ENCODE peak calls at places on chromosomes 2 and 18, in seven cellular contexts. M, U, K, D, B, X and F are unnamed samples.

GRCh38 chr2:168626610-168627009 is 170.5 kb downstream of the CERS6 start:
- DNase-seq in M (no peak), U (no peak), K (no peak), D (no peak), B (peak), X (no peak), F (no peak)

GRCh38 chr2:170141865-170142264 is 36.1 kb upstream of the MYO3B start:
- DNase-seq in M (no peak), U (no peak), K (no peak), D (no peak), B (no peak), X (no peak), F (no peak)

GRCh38 chr18:8754995-8755955 is 49.9 kb downstream of the MTCL1 start:
- DNase-seq in M (no peak), U (no peak), K (peak), D (no peak), B (no peak), X (no peak), F (no peak)

GRCh38 chr2:202990501-202990900 is 24.2 kb upstream of the NBEAL1 start:
- DNase-seq in M (no peak), U (no peak), K (no peak), D (no peak), B (no peak), X (no peak), F (no peak)

GRCh38 chr2:229601396-229601795 is 113.0 kb downstream of the DNER start:
- DNase-seq in M (no peak), U (no peak), K (peak), D (no peak), B (no peak), X (no peak), F (no peak)

GRCh38 chr2:143452817-143453462 is 323.7 kb downstream of the ARHGAP15 start:
- DNase-seq in M (no peak), U (no peak), K (no peak), D (no peak), B (no peak), X (no peak), F (no peak)

GRCh38 chr2:42054657-42055430 is 7.0 kb downstream of the PKDCC start:
- DNase-seq in M (no peak), U (no peak), K (no peak), D (no peak), B (peak), X (no peak), F (no peak)

GRCh38 chr2:145682536-145683157 is 1162.7 kb upstream of the ZEB2 start:
- DNase-seq in M (no peak), U (no peak), K (peak), D (no peak), B (peak), X (no peak), F (no peak)

GRCh38 chr18:3340015-3340681 is 78.2 kb downstream of the MYL12B start:
- DNase-seq in M (no peak), U (no peak), K (peak), D (no peak), B (peak), X (no peak), F (no peak)

GRCh38 chr2:20198796-20199361 is 26.1 kb downstream of the SDC1 start:
- DNase-seq in M (no peak), U (peak), K (no peak), D (no peak), B (no peak), X (no peak), F (no peak)

GRCh38 chr2:69514406-69514805 is 77.2 kb upstream of the NFU1 start:
- DNase-seq in M (no peak), U (no peak), K (peak), D (no peak), B (peak), X (no peak), F (no peak)

GRCh38 chr2:73374243-73374642 is 11.4 kb upstream of the ALMS1 start:
- DNase-seq in M (no peak), U (no peak), K (no peak), D (no peak), B (no peak), X (no peak), F (no peak)

GRCh38 chr18:8063733-8064132 is 496.6 kb downstream of the PTPRM start:
- DNase-seq in M (no peak), U (no peak), K (no peak), D (no peak), B (peak), X (no peak), F (no peak)

GRCh38 chr2:100179806-100180205 is 37.4 kb upstream of the AFF3 start:
- DNase-seq in M (no peak), U (no peak), K (no peak), D (no peak), B (no peak), X (no peak), F (no peak)

GRCh38 chr18:56043691-56044090 is 455.7 kb upstream of the TCF4 start:
- DNase-seq in M (no peak), U (no peak), K (peak), D (no peak), B (peak), X (no peak), F (peak)

GRCh38 chr2:56185582-56186046 is 1.8 kb downstream of the CCDC85A start:
- DNase-seq in M (peak), U (peak), K (peak), D (no peak), B (peak), X (peak), F (no peak)

GRCh38 chr2:212892193-212892592 is 259.2 kb downstream of the IKZF2 start:
- DNase-seq in M (no peak), U (no peak), K (peak), D (no peak), B (peak), X (no peak), F (no peak)

GRCh38 chr2:32833709-32834108 is 113.0 kb upstream of the LTBP1 start:
- DNase-seq in M (no peak), U (no peak), K (no peak), D (no peak), B (no peak), X (no peak), F (no peak)

GRCh38 chr2:127576433-127577207 is 41.1 kb downstream of the MYO7B start:
- DNase-seq in M (peak), U (no peak), K (peak), D (no peak), B (peak), X (peak), F (no peak)

GRCh38 chr2:36780231-36780808 is 83.8 kb downstream of the VIT start:
- DNase-seq in M (no peak), U (peak), K (peak), D (peak), B (peak), X (no peak), F (no peak)

GRCh38 chr2:21422050-21422449 is 298.3 kb downstream of the TDRD15 start:
- DNase-seq in M (no peak), U (no peak), K (no peak), D (peak), B (peak), X (no peak), F (no peak)

GRCh38 chr2:126889071-126889470 is 9.6 kb upstream of the TEX51 start:
- DNase-seq in M (no peak), U (no peak), K (no peak), D (no peak), B (no peak), X (no peak), F (no peak)

GRCh38 chr2:220144411-220144810 is 517.0 kb downstream of the SLC4A3 start:
- DNase-seq in M (no peak), U (no peak), K (peak), D (no peak), B (no peak), X (no peak), F (no peak)

GRCh38 chr2:204571911-204572310 is 26.6 kb downstream of the PARD3B start:
- DNase-seq in M (no peak), U (no peak), K (no peak), D (no peak), B (no peak), X (no peak), F (no peak)

GRCh38 chr18:34131008-34131407 is 93.7 kb downstream of the NOL4 start:
- DNase-seq in M (no peak), U (no peak), K (peak), D (no peak), B (no peak), X (no peak), F (no peak)

GRCh38 chr2:125979886-125980285 is 676.1 kb upstream of the GYPC start:
- DNase-seq in M (no peak), U (peak), K (no peak), D (no peak), B (no peak), X (no peak), F (no peak)

GRCh38 chr2:239394346-239394945 is 6.4 kb downstream of the HDAC4 start:
- DNase-seq in M (no peak), U (peak), K (no peak), D (no peak), B (no peak), X (no peak), F (no peak)

GRCh38 chr2:136319227-136319626 is 201.3 kb upstream of the CXCR4 start:
- DNase-seq in M (no peak), U (no peak), K (no peak), D (no peak), B (peak), X (no peak), F (no peak)

GRCh38 chr2:86476918-86477317 is 35.7 kb downstream of the KDM3A start:
- DNase-seq in M (no peak), U (no peak), K (peak), D (no peak), B (no peak), X (no peak), F (no peak)